ENCODE peak calls at places on chromosomes 1 and 21, in eight cellular contexts. C, A, U, E, T, W, N and Y are unnamed samples.

GRCh38 chr1:12171206-12172041 is 4.6 kb downstream of the TNFRSF1B start:
- DNase-seq in C (no peak), A (no peak), U (no peak), E (no peak), T (no peak), W (no peak), N (no peak), Y (no peak)

GRCh38 chr1:23799255-23799569 is 1.3 kb downstream of the GALE start:
- DNase-seq in C (no peak), A (no peak), U (no peak), E (no peak), T (no peak), W (no peak), N (no peak), Y (no peak)

GRCh38 chr1:11355594-11356467 is 82.8 kb downstream of the UBIAD1 start:
- DNase-seq in C (no peak), A (no peak), U (no peak), E (no peak), T (no peak), W (no peak), N (no peak), Y (no peak)

GRCh38 chr1:184698001-184698400 is 56.7 kb downstream of the EDEM3 start:
- DNase-seq in C (no peak), A (no peak), U (peak), E (no peak), T (no peak), W (no peak), N (no peak), Y (no peak)

GRCh38 chr1:202286622-202287097 is 55.1 kb downstream of the UBE2T start:
- DNase-seq in C (peak), A (no peak), U (peak), E (no peak), T (no peak), W (no peak), N (no peak), Y (no peak)

GRCh38 chr21:45542667-45543370 is 579 bp upstream of the SLC19A1 start:
- DNase-seq in C (no peak), A (peak), U (no peak), E (peak), T (peak), W (peak), N (no peak), Y (peak)

GRCh38 chr1:32761253-32761877 is 55.8 kb downstream of the YARS1 start:
- DNase-seq in C (peak), A (no peak), U (peak), E (peak), T (no peak), W (peak), N (no peak), Y (no peak)

GRCh38 chr1:204662530-204662929 is 23.0 kb downstream of the LRRN2 start:
- DNase-seq in C (no peak), A (no peak), U (no peak), E (no peak), T (no peak), W (no peak), N (no peak), Y (no peak)

GRCh38 chr1:77220687-77221463 is 1.6 kb upstream of the PIGK start:
- DNase-seq in C (peak), A (no peak), U (peak), E (no peak), T (no peak), W (no peak), N (no peak), Y (no peak)

GRCh38 chr1:22528451-22528850 is 34.8 kb upstream of the EPHA8 start:
- DNase-seq in C (no peak), A (no peak), U (no peak), E (no peak), T (no peak), W (no peak), N (no peak), Y (no peak)